ENCODE peak calls at places on chromosomes 6 and 20, in five cellular contexts. Y is SK-N-SH, Q is sigmoid colon, W is GM23338, G is Panc1. S is an unnamed sample.

GRCh38 chr20:48621256-48622078 is 206.3 kb downstream of the PREX1 start:
- DNase-seq in Y (no peak), W (no peak), G (no peak), Q (no peak), S (no peak)

GRCh38 chr6:129105793-129106192 is 222.9 kb downstream of the LAMA2 start:
- DNase-seq in Y (no peak), Q (no peak), W (no peak), G (no peak), S (no peak)

GRCh38 chr20:21125072-21125848 is 622 bp upstream of the KIZ start:
- DNase-seq in Y (peak; percentile 70), G (peak; percentile 58), W (peak; percentile 57), Q (peak; percentile 78), S (peak; percentile 43)

GRCh38 chr6:82951389-82951788 is 114.3 kb downstream of the UBE3D start:
- DNase-seq in W (no peak), Y (no peak), Q (no peak), G (no peak), S (no peak)

GRCh38 chr6:12395898-12396297 is 105.7 kb downstream of the EDN1 start:
- DNase-seq in W (no peak), G (no peak), Q (no peak), Y (no peak), S (no peak)

GRCh38 chr20:42026599-42026998 is 408.4 kb upstream of the CHD6 start:
- DNase-seq in W (no peak), Q (no peak), Y (no peak), G (no peak), S (no peak)

GRCh38 chr6:156563710-156564109 is 213.5 kb upstream of the ARID1B start:
- DNase-seq in Y (peak; percentile 28), Q (no peak), W (no peak), G (no peak), S (no peak)

GRCh38 chr20:8293791-8294190 is 161.7 kb downstream of the PLCB1 start:
- DNase-seq in G (no peak), Y (no peak), W (no peak), Q (no peak), S (no peak)

DNA sequence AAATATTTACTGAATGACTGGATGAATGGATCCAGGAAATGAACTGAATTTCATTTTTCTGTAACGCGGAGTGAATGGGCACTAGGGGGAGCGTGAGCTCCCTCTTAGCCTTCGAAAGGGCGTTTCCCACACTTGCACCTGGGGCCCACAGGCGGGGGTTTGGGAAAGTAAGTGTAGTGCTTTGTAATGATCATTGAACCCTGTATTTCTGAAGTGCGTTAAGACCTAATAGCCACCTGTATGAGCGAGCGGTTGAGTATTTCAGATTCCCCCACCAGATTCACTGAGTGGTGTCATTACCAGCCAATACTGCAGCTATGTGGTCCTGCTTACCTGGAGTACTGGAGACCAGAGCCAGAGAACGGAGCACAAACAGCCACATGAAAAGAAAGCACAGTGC is 10.5 kb downstream of the SYTL3 start:
- DNase-seq in G (no peak), Q (peak; percentile 8), Y (peak; percentile 55), W (peak; percentile 80), S (peak; percentile 38)
- TF ChIP-seq CTCF in G (peak; percentile 43), Q (no peak), Y (peak; percentile 61), W (peak; percentile 78), S (peak; percentile 71)

GRCh38 chr20:45221076-45221475 is at the start of gene SEMG2:
- DNase-seq in Y (no peak), G (no peak), Q (no peak), W (no peak), S (no peak)
- TF ChIP-seq POLR2AphosphoS5 in Y (no peak), G (no peak), Q (no peak), W (no peak), S (no peak)

GRCh38 chr20:34311118-34312023 is 8.2 kb upstream of the AHCY start:
- DNase-seq in Q (no peak), W (peak; percentile 79), G (no peak), Y (no peak), S (no peak)
- H3K4me3 ChIP-seq in Q (peak overlapping the region; percentile 1), W (peak overlapping the region; percentile 76), G (peak overlapping the region; percentile 20), Y (no peak overlapping the region), S (no peak overlapping the region)

DNA sequence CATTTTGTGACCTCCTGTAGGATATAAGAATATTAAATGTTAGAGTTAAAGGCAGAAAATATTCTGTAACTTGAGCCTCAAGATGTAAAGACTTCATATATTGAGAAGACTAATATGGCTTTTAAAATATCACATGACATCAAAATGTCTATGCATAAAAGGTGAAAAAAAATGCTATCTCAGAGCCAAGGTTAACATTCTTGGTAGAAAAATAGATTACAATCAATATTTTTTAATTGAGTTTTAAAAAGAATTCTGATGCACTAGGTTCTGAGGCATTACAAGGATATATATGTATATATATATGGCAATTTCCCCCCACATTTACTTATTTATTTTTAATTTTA is 46.2 kb upstream of the RAB23 start:
- DNase-seq in Q (no peak), W (no peak), Y (no peak), G (no peak), S (no peak)
- TF ChIP-seq CTCF in Q (no peak), W (no peak), Y (no peak), G (peak; percentile 33), S (no peak)

GRCh38 chr6:127120787-127121636 is 2.5 kb downstream of the RSPO3 start:
- DNase-seq in G (peak; percentile 59), Y (peak; percentile 73), Q (peak; percentile 91), W (peak; percentile 87), S (peak; percentile 36)
- TF ChIP-seq POLR2AphosphoS5 in G (no peak), Y (no peak), Q (peak; percentile 18), W (no peak), S (no peak)

DNA sequence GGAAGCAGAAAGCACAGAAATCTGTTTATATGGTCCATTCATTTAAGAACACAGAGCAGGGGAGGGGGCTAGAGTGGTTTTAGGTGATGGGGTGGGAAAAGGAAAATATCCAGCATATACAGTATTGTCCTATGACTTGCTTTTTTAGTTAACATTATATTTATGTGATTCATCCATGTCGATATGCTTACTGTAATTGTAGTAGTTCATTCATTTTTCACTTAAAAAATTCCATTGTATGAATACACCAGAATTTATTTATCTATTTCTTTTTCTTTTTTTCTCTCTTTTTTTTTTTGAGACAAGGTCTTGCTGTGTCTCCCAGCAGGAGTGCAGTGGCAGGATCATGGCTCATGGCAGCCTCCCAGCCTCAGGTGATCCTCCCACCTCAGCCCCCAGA is 9.6 kb upstream of the PRIM2 start:
- DNase-seq in Q (no peak), Y (no peak), W (no peak), G (no peak), S (no peak)
- H3K4me3 ChIP-seq in Q (no peak overlapping the region), Y (no peak overlapping the region), W (no peak overlapping the region), G (no peak overlapping the region), S (no peak overlapping the region)

DNA sequence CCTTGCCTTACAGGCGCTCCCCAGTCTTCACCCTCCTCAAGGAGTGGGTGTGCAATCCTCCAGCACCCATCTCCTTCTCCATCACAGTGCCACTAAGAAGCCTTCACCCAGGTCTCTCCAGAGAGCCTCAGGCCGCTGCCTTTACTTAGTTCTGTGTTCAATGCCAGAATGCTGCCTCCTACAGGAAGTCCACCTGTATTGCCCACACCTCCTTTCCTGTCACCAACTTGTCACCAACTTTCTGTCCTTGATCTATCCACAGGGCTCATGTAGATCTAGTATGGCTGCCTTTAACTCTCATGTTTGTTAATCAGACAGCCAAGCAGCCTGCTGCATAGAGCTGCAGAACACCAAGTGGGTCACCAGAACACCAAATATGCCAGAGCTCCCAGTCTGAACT is 546 bp upstream of the LST1 start:
- DNase-seq in Y (no peak), G (no peak), Q (no peak), W (peak; percentile 81), S (no peak)
- TF ChIP-seq CTCF in Y (peak; percentile 47), G (no peak), Q (no peak), W (peak; percentile 75), S (no peak)

S was measured in prostate gland.